ENCODE peak calls at places on chromosome 22, in ten cellular contexts. Y, S, G, A, W, R, T, J, C and H are unnamed samples.

GRCh38 chr22:33902073-33902472 is 18.2 kb downstream of the LARGE1 start:
- DNase-seq in A (no peak), W (no peak), G (no peak), S (no peak), J (no peak), Y (no peak), T (no peak), C (no peak), R (no peak), H (no peak)

GRCh38 chr22:28779833-28780232 is 7.3 kb downstream of the CCDC117 start:
- DNase-seq in T (no peak), C (no peak), W (no peak), A (no peak), J (no peak), S (no peak), R (no peak), G (no peak), Y (no peak), H (no peak)

GRCh38 chr22:29043906-29044575 is 17.6 kb downstream of the C22orf31 start:
- DNase-seq in S (peak), G (no peak), C (no peak), W (no peak), R (no peak), Y (no peak), A (peak), T (no peak), J (no peak), H (no peak)

GRCh38 chr22:49947296-49947622 is 13.3 kb upstream of the PIM3 start:
- DNase-seq in T (no peak), C (no peak), G (no peak), A (no peak), W (no peak), Y (no peak), S (no peak), J (no peak), R (no peak), H (no peak)

GRCh38 chr22:45125198-45125597 is 38.5 kb upstream of the NUP50 start:
- DNase-seq in S (no peak), A (no peak), W (peak), J (no peak), C (no peak), G (peak), R (no peak), T (no peak), Y (no peak), H (no peak)

GRCh38 chr22:41175546-41175945 is 29.6 kb upstream of the L3MBTL2 start:
- DNase-seq in C (no peak), S (no peak), R (no peak), A (no peak), T (no peak), J (peak), W (no peak), G (no peak), Y (no peak), H (no peak)

GRCh38 chr22:50705851-50706351 is 32.1 kb upstream of the ACR start:
- DNase-seq in S (no peak), T (no peak), G (no peak), Y (no peak), C (no peak), R (no peak), W (no peak), J (peak), A (no peak), H (no peak)

GRCh38 chr22:16562711-16563554 is 29.7 kb downstream of the CCT8L2 start:
- DNase-seq in R (no peak), T (no peak), Y (no peak), J (peak), G (no peak), A (no peak), C (no peak), W (no peak), S (no peak), H (no peak)

GRCh38 chr22:46044718-46045458 is 67.9 kb upstream of the WNT7B start:
- DNase-seq in W (no peak), R (no peak), T (no peak), J (no peak), Y (peak), A (no peak), C (no peak), S (no peak), G (no peak), H (peak)

GRCh38 chr22:41240377-41241132 is at the start of gene CHADL:
- DNase-seq in R (no peak), Y (no peak), J (peak), S (no peak), W (no peak), T (peak), G (no peak), C (no peak), A (no peak), H (no peak)

GRCh38 chr22:19759459-19759993 is 1.1 kb upstream of the TBX1 start:
- DNase-seq in G (no peak), Y (no peak), C (no peak), J (no peak), A (peak), T (peak), S (peak), R (no peak), W (no peak), H (no peak)

GRCh38 chr22:20656902-20657836 is 116.7 kb upstream of the SERPIND1 start:
- DNase-seq in J (no peak), W (no peak), T (peak), R (no peak), G (no peak), Y (no peak), C (no peak), A (no peak), S (no peak), H (no peak)

GRCh38 chr22:31394326-31394725 is 5.1 kb upstream of the DRG1 start:
- DNase-seq in W (no peak), G (no peak), J (no peak), C (no peak), A (no peak), R (no peak), T (no peak), S (no peak), Y (no peak), H (no peak)

GRCh38 chr22:50599816-50600454 is 658 bp upstream of the MAPK8IP2 start:
- DNase-seq in C (no peak), W (no peak), J (peak), S (peak), A (no peak), T (peak), R (no peak), Y (peak), G (no peak), H (no peak)

GRCh38 chr22:41366323-41367014 is 15.3 kb upstream of the TEF start:
- DNase-seq in C (no peak), R (no peak), W (no peak), A (no peak), G (no peak), T (no peak), S (no peak), J (no peak), Y (no peak), H (no peak)

GRCh38 chr22:43441751-43442150 is 29.9 kb downstream of the MPPED1 start:
- DNase-seq in T (peak), W (no peak), S (no peak), C (no peak), Y (no peak), G (no peak), A (no peak), R (no peak), J (no peak), H (no peak)

GRCh38 chr22:22705328-22706100 is 61.1 kb downstream of the GGTLC2 start:
- DNase-seq in W (no peak), S (no peak), J (no peak), G (no peak), T (peak), A (no peak), Y (no peak), R (no peak), C (no peak), H (no peak)

GRCh38 chr22:30610299-30610698 is 3.3 kb downstream of the TCN2 start:
- DNase-seq in J (no peak), C (peak), S (no peak), R (no peak), T (no peak), Y (no peak), G (no peak), W (no peak), A (no peak), H (peak)

GRCh38 chr22:18088825-18089568 is 11.2 kb downstream of the PEX26 start:
- DNase-seq in G (no peak), Y (peak), A (no peak), S (no peak), T (no peak), J (no peak), C (no peak), W (no peak), R (no peak), H (no peak)

GRCh38 chr22:18093661-18094060 is 15.9 kb downstream of the PEX26 start:
- DNase-seq in T (no peak), J (no peak), Y (no peak), A (no peak), R (no peak), S (no peak), C (no peak), G (no peak), W (no peak), H (no peak)

GRCh38 chr22:18091478-18091877 is 13.7 kb downstream of the PEX26 start:
- DNase-seq in S (no peak), W (no peak), A (no peak), G (no peak), R (no peak), J (no peak), Y (no peak), C (no peak), T (no peak), H (no peak)

GRCh38 chr22:18090286-18090685 is 12.5 kb downstream of the PEX26 start:
- DNase-seq in J (no peak), Y (no peak), A (no peak), G (no peak), T (no peak), W (no peak), R (no peak), S (no peak), C (no peak), H (no peak)

GRCh38 chr22:18091916-18092526 is 14.2 kb downstream of the PEX26 start:
- DNase-seq in R (no peak), T (no peak), S (peak), W (no peak), A (no peak), C (peak), Y (peak), J (no peak), G (no peak), H (peak)
- TF ChIP-seq CTCF in R (peak), T (no peak), S (no peak), W (no peak), A (no peak), C (no peak), Y (peak), J (no peak), G (no peak), H (no peak)

GRCh38 chr22:23858484-23858815 is 775 bp downstream of the SLC2A11 start:
- DNase-seq in Y (no peak), C (no peak), R (no peak), A (no peak), W (no peak), G (no peak), S (no peak), T (no peak), J (no peak), H (no peak)

GRCh38 chr22:23862103-23862502 is 4.4 kb downstream of the SLC2A11 start:
- DNase-seq in G (no peak), A (peak), S (peak), J (peak), C (no peak), Y (no peak), T (peak), R (no peak), W (no peak), H (no peak)

GRCh38 chr22:23859201-23859600 is 1.5 kb downstream of the SLC2A11 start:
- DNase-seq in C (no peak), J (no peak), Y (no peak), S (no peak), T (no peak), G (no peak), W (no peak), A (no peak), R (no peak), H (no peak)

GRCh38 chr22:23856721-23857605 is 712 bp upstream of the SLC2A11 start:
- DNase-seq in J (peak), Y (peak), C (no peak), T (peak), W (peak), A (peak), G (no peak), S (peak), R (no peak), H (no peak)

DNA sequence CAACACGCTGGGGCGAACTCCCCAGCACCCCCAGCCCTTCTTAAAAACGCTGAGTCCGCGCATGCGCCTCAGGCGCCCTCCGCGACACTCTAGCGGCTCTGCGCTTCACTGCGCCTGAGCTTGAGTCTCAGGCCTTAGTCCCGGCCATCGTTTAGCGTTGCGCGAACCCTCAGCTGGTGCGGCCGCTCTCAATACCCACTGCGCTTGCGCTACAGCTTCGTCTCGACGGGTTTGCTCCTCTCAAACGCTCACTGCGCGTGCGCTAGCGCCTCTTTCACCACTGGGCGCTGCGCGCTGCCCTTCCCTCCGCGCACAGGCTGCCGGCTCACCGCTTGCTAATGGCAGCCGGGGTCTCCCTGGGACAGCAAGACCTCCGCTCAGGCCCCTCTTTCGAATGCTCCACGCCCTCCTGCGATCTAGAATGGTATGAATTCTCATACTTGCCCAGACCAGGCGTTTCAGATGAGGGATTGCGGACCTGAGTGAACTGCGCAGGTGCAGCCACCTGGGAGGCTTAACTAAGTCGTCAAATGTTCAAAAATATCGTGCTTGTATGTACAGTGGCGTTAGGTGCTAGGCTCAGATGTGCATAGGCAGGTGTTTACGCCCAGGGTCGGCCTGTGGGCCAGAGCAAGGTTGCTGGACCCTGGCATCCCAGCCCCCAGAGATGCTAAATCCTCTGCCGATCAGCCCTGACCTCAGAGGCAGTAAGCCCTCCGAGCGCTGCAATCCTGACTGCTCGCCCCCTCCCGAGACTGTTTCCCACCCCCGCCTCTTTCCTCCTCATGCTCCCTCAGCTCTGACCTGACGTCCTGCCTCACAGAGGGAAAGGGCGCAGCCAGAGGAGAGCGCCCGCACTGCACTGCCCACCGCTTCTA is at the start of gene SLC2A11:
- DNase-seq in A (peak), G (peak), T (peak), R (peak), J (peak), S (peak), C (peak), W (peak), Y (peak), H (peak)
- TF ChIP-seq CTCF in A (peak), G (peak), T (peak), R (peak), J (peak), S (peak), C (no peak), W (peak), Y (peak), H (peak)

GRCh38 chr22:38506118-38506962 is at the start of gene DDX17:
- DNase-seq in W (peak), S (peak), T (peak), Y (peak), J (peak), R (peak), C (peak), A (peak), G (peak), H (peak)
- TF ChIP-seq CTCF in W (no peak), S (no peak), T (no peak), Y (peak), J (no peak), R (no peak), C (no peak), A (no peak), G (no peak), H (no peak)

DNA sequence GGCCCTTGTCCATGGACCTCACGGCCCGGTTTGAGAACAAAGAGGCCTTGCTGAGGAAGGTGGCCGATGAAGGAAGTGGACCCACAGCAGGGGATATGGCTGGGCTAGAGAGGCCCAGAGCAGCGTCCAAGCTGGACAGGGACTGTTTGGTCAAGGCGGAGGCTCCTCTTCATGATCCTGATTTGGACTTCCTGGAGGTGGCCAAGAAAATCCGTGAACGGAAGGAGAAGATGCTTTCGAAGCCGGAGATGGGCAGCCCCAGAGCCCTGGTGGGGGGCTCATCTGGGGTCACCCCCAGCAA is 76.3 kb downstream of the KIAA1671 start:
- DNase-seq in S (no peak), T (no peak), Y (no peak), C (no peak), J (no peak), R (no peak), A (no peak), W (no peak), G (no peak), H (no peak)
- TF ChIP-seq CTCF in S (no peak), T (no peak), Y (no peak), C (no peak), J (no peak), R (no peak), A (no peak), W (no peak), G (no peak), H (no peak)

GRCh38 chr22:47064016-47064415 is 301.6 kb downstream of the TBC1D22A start:
- DNase-seq in J (no peak), A (no peak), Y (peak), G (no peak), R (no peak), C (no peak), W (no peak), S (no peak), T (peak), H (peak)

GRCh38 chr22:47063606-47064005 is 301.2 kb downstream of the TBC1D22A start:
- DNase-seq in T (peak), W (no peak), J (no peak), Y (peak), G (no peak), S (no peak), C (no peak), A (no peak), R (no peak), H (no peak)

GRCh38 chr22:47065756-47066615 is 303.5 kb downstream of the TBC1D22A start:
- DNase-seq in C (no peak), T (no peak), Y (peak), J (no peak), S (no peak), G (no peak), A (no peak), W (no peak), R (no peak), H (peak)

GRCh38 chr22:47063071-47063509 is 300.6 kb downstream of the TBC1D22A start:
- DNase-seq in A (no peak), S (no peak), C (no peak), J (no peak), W (no peak), Y (peak), R (no peak), G (no peak), T (peak), H (no peak)

GRCh38 chr22:47064416-47064815 is 302.0 kb downstream of the TBC1D22A start:
- DNase-seq in T (peak), Y (no peak), R (no peak), C (no peak), G (no peak), A (no peak), W (no peak), S (no peak), J (no peak), H (no peak)
- TF ChIP-seq CTCF in T (peak), Y (no peak), R (no peak), C (no peak), G (peak), A (no peak), W (no peak), S (no peak), J (no peak), H (no peak)

DNA sequence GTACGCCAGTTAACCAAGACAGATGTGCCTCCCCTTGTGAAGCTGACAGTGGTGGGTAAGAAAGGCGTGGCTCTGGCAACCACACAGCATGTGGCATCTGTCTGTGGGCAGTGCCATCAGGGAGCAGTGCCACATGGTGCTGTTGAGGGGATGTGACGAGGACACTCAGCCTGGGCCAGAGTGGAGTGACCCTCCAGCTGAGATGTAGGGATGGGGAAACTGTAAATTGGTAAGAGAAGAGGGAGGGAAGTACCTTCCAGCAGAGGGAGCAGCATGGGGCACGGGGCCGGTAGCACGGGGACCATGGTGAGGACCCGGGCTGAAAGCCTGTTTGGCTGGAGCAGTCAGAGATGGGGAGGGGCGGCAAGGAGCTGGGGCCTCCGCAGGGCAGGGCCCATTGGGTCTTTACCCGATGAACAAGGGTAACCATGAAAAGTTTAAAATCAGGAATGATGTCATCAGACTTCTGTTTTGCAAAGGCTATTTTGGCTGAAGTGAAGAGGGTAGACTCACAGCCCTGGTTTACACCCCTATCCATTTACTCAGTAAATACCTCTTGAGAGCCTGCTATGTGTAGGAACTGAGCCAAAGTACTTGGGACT is 10.4 kb downstream of the TMPRSS6 start:
- DNase-seq in W (no peak), A (no peak), J (no peak), Y (no peak), R (no peak), C (no peak), S (no peak), T (peak), G (no peak), H (no peak)
- TF ChIP-seq CTCF in W (no peak), A (peak), J (peak), Y (no peak), R (no peak), C (no peak), S (no peak), T (peak), G (peak), H (no peak)

GRCh38 chr22:35422936-35423335 is 23.0 kb downstream of the MCM5 start:
- DNase-seq in A (no peak), W (no peak), J (no peak), G (no peak), T (no peak), R (no peak), S (no peak), Y (no peak), C (no peak), H (no peak)

GRCh38 chr22:35418726-35419125 is 18.8 kb downstream of the MCM5 start:
- DNase-seq in R (no peak), G (no peak), W (no peak), Y (no peak), T (no peak), J (no peak), C (no peak), S (no peak), A (no peak), H (no peak)

GRCh38 chr22:35422145-35422544 is 22.2 kb downstream of the MCM5 start:
- DNase-seq in R (no peak), T (no peak), J (no peak), A (no peak), S (no peak), C (no peak), Y (no peak), G (no peak), W (no peak), H (no peak)

GRCh38 chr22:35419756-35420155 is 19.8 kb downstream of the MCM5 start:
- DNase-seq in J (no peak), G (no peak), S (no peak), T (no peak), C (no peak), A (no peak), W (no peak), Y (no peak), R (no peak), H (no peak)

GRCh38 chr22:35421121-35421520 is 21.2 kb downstream of the MCM5 start:
- DNase-seq in R (no peak), S (no peak), W (no peak), G (no peak), J (no peak), T (peak), A (no peak), Y (no peak), C (no peak), H (no peak)
- TF ChIP-seq CTCF in R (no peak), S (no peak), W (no peak), G (no peak), J (no peak), T (peak), A (no peak), Y (no peak), C (no peak), H (no peak)

DNA sequence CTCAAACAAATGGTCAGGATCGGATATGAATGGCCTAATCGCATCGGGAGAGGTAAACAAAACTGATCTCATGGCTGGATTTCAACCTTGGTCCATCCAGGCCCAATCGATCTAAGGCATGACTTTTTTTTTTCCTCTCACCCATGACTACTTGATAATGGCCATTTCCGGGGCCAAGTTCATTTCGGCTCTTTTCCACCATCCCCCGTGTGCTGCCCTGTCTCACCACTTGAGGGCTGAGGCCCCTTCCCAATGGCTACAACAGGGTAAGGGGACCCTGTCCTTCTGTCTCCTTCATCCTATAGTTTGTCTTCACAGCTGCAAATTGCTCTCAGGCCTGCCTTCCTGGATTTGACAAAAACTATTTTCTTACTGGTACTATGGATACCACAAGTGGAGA is 26.7 kb downstream of the GRAP2 start:
- DNase-seq in Y (no peak), C (no peak), R (no peak), S (no peak), W (no peak), A (no peak), J (no peak), G (no peak), T (peak), H (no peak)
- TF ChIP-seq CTCF in Y (no peak), C (no peak), R (no peak), S (no peak), W (no peak), A (no peak), J (peak), G (no peak), T (peak), H (no peak)